ENCODE peak calls at places on chromosomes 6 and 20, in five cellular contexts. One of them, this sample, is unnamed.

GRCh38 chr6:152648090-152648489 is 10.9 kb upstream of the SYNE1 start:
- DNase-seq in K562: no peak
- DNase-seq in vagina: no peak
- DNase-seq in tibial nerve: no peak
- DNase-seq in transverse colon: no peak
- DNase-seq in this sample: no peak

GRCh38 chr20:19620471-19620870 is 137.6 kb upstream of the RIN2 start:
- DNase-seq in K562: no peak
- DNase-seq in vagina: peak; percentile 62
- DNase-seq in tibial nerve: no peak
- DNase-seq in transverse colon: no peak
- DNase-seq in this sample: no peak

GRCh38 chr6:150928882-150929281 is 63.4 kb downstream of the MTHFD1L start:
- DNase-seq in K562: peak; percentile 35
- DNase-seq in vagina: no peak
- DNase-seq in tibial nerve: no peak
- DNase-seq in transverse colon: no peak
- DNase-seq in this sample: no peak

GRCh38 chr6:138030872-138031271 is 76.3 kb downstream of the PERP start:
- DNase-seq in K562: no peak
- DNase-seq in vagina: no peak
- DNase-seq in tibial nerve: no peak
- DNase-seq in transverse colon: no peak
- DNase-seq in this sample: no peak

GRCh38 chr20:3433720-3434119 is 26.3 kb upstream of the DNAAF9 start:
- DNase-seq in K562: no peak
- DNase-seq in vagina: no peak
- DNase-seq in tibial nerve: no peak
- DNase-seq in transverse colon: no peak
- DNase-seq in this sample: no peak

GRCh38 chr20:5705827-5706226 is 44.4 kb upstream of the SHLD1 start:
- DNase-seq in K562: no peak
- DNase-seq in vagina: no peak
- DNase-seq in tibial nerve: no peak
- DNase-seq in transverse colon: no peak
- DNase-seq in this sample: no peak

GRCh38 chr20:46411637-46412036 is 5.2 kb upstream of the ELMO2 start:
- DNase-seq in K562: no peak
- DNase-seq in vagina: no peak
- DNase-seq in tibial nerve: no peak
- DNase-seq in transverse colon: no peak
- DNase-seq in this sample: no peak

GRCh38 chr20:48821261-48821910 is 6.4 kb downstream of the PREX1 start:
- DNase-seq in K562: no peak
- DNase-seq in vagina: no peak
- DNase-seq in tibial nerve: no peak
- DNase-seq in transverse colon: no peak
- DNase-seq in this sample: no peak

GRCh38 chr6:149153637-149154036 is 163.9 kb upstream of the TAB2 start:
- DNase-seq in K562: no peak
- DNase-seq in vagina: no peak
- DNase-seq in tibial nerve: no peak
- DNase-seq in transverse colon: no peak
- DNase-seq in this sample: no peak

GRCh38 chr6:87639373-87639772 is 49.4 kb downstream of the ORC3 start:
- DNase-seq in K562: no peak
- DNase-seq in vagina: no peak
- DNase-seq in tibial nerve: no peak
- DNase-seq in transverse colon: no peak
- DNase-seq in this sample: no peak

GRCh38 chr6:143721642-143722041 is 43.9 kb downstream of the PHACTR2 start:
- DNase-seq in K562: no peak
- DNase-seq in vagina: no peak
- DNase-seq in tibial nerve: no peak
- DNase-seq in transverse colon: no peak
- DNase-seq in this sample: no peak

DNA sequence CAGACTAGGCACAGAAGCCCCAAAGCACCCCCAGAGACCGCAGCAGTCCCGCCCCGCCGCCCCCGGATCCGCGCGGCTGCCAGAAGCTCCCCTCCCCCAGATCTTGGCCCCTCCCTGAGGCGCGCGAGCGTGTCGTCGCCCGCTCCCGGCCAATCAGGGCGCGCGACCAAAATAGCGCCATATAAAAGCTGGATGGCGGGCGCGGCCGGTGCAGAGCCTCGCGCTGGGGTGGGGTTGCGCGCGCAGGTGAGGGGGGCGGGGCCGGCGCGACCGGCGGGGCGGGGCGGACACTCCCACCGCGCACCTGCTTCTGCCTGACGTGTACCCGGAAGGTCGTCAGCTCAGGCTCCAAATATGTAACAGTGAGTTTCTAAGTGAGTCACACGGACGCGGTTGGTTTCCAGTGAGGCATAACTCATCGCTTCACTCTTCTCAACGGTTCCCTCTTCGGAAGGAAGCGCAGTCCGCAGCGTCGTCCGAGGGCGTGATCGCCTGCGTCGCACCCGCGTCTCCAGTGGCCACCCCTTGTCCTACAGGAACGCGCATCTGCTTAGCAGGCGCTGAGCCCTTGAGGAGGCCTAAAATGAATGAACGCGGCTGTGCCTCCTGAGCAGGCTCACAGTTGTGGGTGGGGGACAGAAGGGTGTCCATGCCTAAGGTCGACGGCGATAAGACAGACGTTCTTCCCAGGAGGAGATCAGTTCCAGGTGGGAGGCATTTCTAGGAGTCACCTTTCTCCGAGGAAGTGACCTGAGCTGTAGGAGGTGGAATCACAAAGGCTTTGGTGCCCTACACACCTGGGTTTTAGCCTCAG is 50.6 kb upstream of the EZR start:
- DNase-seq in K562: peak; percentile 100
- DNase-seq in vagina: peak; percentile 92
- DNase-seq in tibial nerve: peak; percentile 69
- DNase-seq in transverse colon: peak; percentile 96
- DNase-seq in this sample: peak; percentile 97
- TF ChIP-seq POLR2A in K562: peak; percentile 88
- TF ChIP-seq POLR2A in vagina: no peak
- TF ChIP-seq POLR2A in tibial nerve: no peak
- TF ChIP-seq POLR2A in transverse colon: peak; percentile 86
- TF ChIP-seq POLR2A in this sample: peak; percentile 79

GRCh38 chr20:64038579-64039292 is 2.8 kb downstream of the C20orf204 start:
- DNase-seq in K562: peak; percentile 87
- DNase-seq in vagina: no peak
- DNase-seq in tibial nerve: no peak
- DNase-seq in transverse colon: peak; percentile 78
- DNase-seq in this sample: peak; percentile 96
- TF ChIP-seq POLR2A in K562: peak; percentile 37
- TF ChIP-seq POLR2A in vagina: no peak
- TF ChIP-seq POLR2A in tibial nerve: no peak
- TF ChIP-seq POLR2A in transverse colon: no peak
- TF ChIP-seq POLR2A in this sample: no peak

DNA sequence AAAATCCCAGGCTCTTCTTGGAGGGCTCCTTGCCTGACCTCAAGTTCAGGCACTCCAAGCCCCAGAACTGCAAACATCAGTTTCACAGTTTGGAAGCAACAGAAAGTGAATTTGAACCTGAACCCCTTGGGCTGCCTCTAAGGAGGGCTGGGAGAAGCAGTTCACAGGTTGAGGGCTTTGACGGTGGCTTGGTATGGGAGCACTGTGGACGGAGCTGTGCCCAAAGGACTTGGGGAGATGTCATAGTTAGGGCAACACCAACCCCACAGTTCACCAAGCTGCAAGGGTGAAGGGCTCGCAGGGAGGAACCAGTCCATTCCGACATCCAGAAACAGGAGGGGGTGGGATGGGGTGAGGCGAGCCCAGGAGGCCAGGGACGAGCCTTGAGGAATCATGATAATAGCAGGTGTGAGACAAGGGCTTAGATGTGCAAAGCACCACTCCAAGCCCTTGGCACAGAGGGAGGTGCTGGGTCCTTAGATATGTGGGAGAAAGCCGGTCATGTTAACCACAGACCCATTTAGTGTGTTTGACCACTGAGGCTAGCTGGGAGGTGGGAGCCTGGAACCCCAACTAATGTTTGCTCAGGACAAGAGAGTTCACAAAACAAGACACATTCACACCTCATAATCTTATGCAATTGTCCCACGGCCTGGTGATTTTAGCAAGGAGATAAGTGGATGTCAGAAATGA is 4.3 kb downstream of the CEBPB start:
- DNase-seq in K562: no peak
- DNase-seq in vagina: no peak
- DNase-seq in tibial nerve: no peak
- DNase-seq in transverse colon: no peak
- DNase-seq in this sample: peak; percentile 43
- TF ChIP-seq POLR2A in K562: peak; percentile 23
- TF ChIP-seq POLR2A in vagina: no peak
- TF ChIP-seq POLR2A in tibial nerve: no peak
- TF ChIP-seq POLR2A in transverse colon: peak; percentile 26
- TF ChIP-seq POLR2A in this sample: peak; percentile 46

DNA sequence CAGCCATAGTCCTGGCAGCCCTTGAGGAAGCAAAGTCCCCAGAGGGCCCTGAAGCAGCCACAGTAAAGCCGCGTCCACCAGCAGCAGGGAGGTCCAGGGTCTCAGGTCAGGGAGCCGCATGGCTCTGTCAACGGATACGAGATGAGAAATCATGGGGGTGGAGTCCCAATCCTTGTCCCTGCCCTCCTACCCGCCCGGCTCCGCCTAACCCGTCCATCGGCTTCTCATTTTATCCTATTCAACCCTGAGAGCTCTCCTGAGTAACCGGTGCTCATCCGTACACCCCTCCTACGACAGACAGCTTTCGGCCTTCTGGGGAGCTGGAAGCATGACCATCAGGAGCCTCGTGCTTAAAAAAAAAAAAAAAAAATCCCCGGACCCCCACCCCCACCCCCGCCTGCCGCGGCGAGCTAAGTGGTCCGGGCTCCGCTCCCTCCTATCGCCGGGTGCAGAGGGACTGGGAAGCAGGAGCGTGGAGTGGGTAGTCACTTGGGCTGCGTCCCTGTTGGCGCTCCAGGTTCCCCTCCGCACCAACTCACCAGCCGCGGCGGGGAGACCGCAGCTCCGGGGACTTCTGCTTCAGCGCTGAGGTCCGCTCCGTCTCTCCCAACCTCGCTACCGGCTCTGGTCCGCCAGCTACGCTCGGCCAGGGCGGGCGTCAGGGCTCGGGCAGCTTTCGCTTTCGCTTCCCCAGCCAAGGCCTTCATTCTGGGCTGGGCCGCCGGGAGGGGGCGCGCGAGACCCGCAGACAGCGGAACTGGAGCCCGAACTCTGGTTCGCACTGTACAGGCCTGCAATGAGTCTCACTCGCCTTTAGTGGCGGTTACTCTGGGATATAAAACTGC is at the start of gene TAP2:
- DNase-seq in K562: peak; percentile 97
- DNase-seq in vagina: no peak
- DNase-seq in tibial nerve: peak; percentile 96
- DNase-seq in transverse colon: peak; percentile 99
- DNase-seq in this sample: peak; percentile 98
- TF ChIP-seq POLR2A in K562: peak; percentile 83
- TF ChIP-seq POLR2A in vagina: no peak
- TF ChIP-seq POLR2A in tibial nerve: peak; percentile 75
- TF ChIP-seq POLR2A in transverse colon: peak; percentile 74
- TF ChIP-seq POLR2A in this sample: peak; percentile 45

DNA sequence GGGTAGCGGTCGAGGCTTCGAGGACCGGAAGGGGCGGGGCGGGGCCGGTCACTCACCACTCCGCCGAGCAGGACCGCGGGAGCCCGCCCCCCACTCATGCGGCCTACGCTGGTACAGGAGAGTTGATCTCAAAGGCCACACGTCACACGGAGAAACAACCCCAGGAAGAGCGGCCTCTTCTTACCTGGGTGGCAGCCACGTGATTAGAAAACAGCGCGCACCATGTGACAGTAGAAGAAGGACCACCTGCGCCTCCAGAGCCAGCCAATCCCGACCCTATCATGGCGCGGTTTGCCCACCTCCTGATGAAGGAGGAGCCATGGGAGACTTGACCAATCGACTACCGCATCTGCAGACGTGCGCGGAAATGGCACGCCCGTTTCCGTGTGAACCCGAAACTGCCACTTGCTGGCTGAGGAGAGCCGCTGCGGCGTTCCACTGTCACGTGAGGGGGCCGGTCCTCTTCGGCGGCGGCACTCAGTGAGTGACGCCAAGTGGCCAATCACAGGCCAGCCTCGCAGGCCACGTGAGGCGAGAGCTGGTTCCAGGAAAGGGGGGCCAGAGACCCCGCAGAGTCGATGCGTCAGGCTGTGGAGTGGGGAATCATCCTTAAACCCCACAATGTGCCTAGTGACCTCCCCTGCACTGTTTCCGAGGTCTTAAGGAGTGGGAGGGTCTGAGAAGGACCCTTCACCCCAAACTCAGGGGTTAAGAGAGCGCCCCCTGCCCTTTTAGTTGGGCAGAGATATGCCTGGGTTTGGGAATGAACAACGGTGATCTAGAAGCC is at the start of gene CUTA:
- DNase-seq in K562: peak; percentile 98
- DNase-seq in vagina: peak; percentile 100
- DNase-seq in tibial nerve: peak; percentile 98
- DNase-seq in transverse colon: peak; percentile 99
- DNase-seq in this sample: peak; percentile 98
- TF ChIP-seq POLR2A in K562: peak; percentile 87
- TF ChIP-seq POLR2A in vagina: no peak
- TF ChIP-seq POLR2A in tibial nerve: peak; percentile 89
- TF ChIP-seq POLR2A in transverse colon: peak; percentile 75
- TF ChIP-seq POLR2A in this sample: peak; percentile 76

This sample was measured in upper lobe of left lung.